ENCODE peak calls at places on chromosomes 6 and 20, in six cellular contexts. N, O, J, A, I and U are unnamed samples.
A peak's percentile ranks its signal among the peaks of the same experiment; 100 is the strongest.

GRCh38 chr6:100078509-100078908 is 84.5 kb upstream of the MCHR2 start:
- DNase-seq in N (no peak), O (no peak), J (no peak), A (peak; percentile 48), I (no peak), U (peak; percentile 4)

GRCh38 chr6:42369568-42369967 is 82.2 kb downstream of the TRERF1 start:
- DNase-seq in N (no peak), O (no peak), J (no peak), A (peak; percentile 10), I (peak; percentile 56), U (no peak)

GRCh38 chr6:119466226-119466625 is 116.7 kb upstream of the MAN1A1 start:
- DNase-seq in N (no peak), O (no peak), J (no peak), A (no peak), I (no peak), U (no peak)

GRCh38 chr20:58056021-58056591 is 172.3 kb downstream of the ANKRD60 start:
- DNase-seq in N (no peak), O (no peak), J (no peak), A (no peak), I (peak; percentile 8), U (no peak)

GRCh38 chr6:149235130-149235561 is 82.4 kb upstream of the TAB2 start:
- DNase-seq in N (no peak), O (no peak), J (peak; percentile 56), A (peak; percentile 40), I (peak; percentile 44), U (no peak)

GRCh38 chr6:27214126-27214601 is 33.3 kb upstream of the PRSS16 start:
- DNase-seq in N (no peak), O (no peak), J (no peak), A (peak; percentile 58), I (no peak), U (no peak)

GRCh38 chr6:22057962-22058361 is 238.9 kb downstream of the PRL start:
- DNase-seq in N (no peak), O (no peak), J (no peak), A (no peak), I (no peak), U (no peak)

GRCh38 chr6:149593443-149593842 is 27.3 kb downstream of the GINM1 start:
- DNase-seq in N (no peak), O (no peak), J (no peak), A (no peak), I (no peak), U (no peak)

GRCh38 chr6:148193063-148193680 is 149.5 kb upstream of the SASH1 start:
- DNase-seq in N (peak; percentile 84), O (no peak), J (no peak), A (no peak), I (peak; percentile 64), U (peak; percentile 82)

GRCh38 chr6:47242483-47243386 is 67.0 kb downstream of the TNFRSF21 start:
- DNase-seq in N (peak; percentile 75), O (peak; percentile 78), J (peak; percentile 84), A (peak; percentile 82), I (peak; percentile 92), U (peak; percentile 93)

GRCh38 chr6:82006027-82006738 is 241.4 kb downstream of the IBTK start:
- DNase-seq in N (peak; percentile 16), O (no peak), J (no peak), A (peak; percentile 44), I (peak; percentile 23), U (no peak)

GRCh38 chr20:19821605-19822004 is 63.5 kb downstream of the RIN2 start:
- DNase-seq in N (no peak), O (no peak), J (no peak), A (no peak), I (no peak), U (no peak)

GRCh38 chr6:84082693-84083265 is 49.2 kb downstream of the MRAP2 start:
- DNase-seq in N (no peak), O (no peak), J (no peak), A (no peak), I (no peak), U (no peak)

GRCh38 chr6:82138075-82138791 is 109.3 kb downstream of the IBTK start:
- DNase-seq in N (no peak), O (no peak), J (no peak), A (no peak), I (no peak), U (no peak)

GRCh38 chr6:25960689-25961088 is 1.9 kb upstream of the TRIM38 start:
- DNase-seq in N (no peak), O (no peak), J (no peak), A (no peak), I (no peak), U (no peak)

GRCh38 chr20:46328180-46328882 is 20.0 kb upstream of the CDH22 start:
- DNase-seq in N (no peak), O (no peak), J (no peak), A (no peak), I (no peak), U (no peak)

GRCh38 chr6:160141001-160141726 is 19.5 kb downstream of the SLC22A1 start:
- DNase-seq in N (no peak), O (peak; percentile 62), J (no peak), A (no peak), I (no peak), U (no peak)

GRCh38 chr6:155247618-155248017 is 16.2 kb upstream of the CLDN20 start:
- DNase-seq in N (peak; percentile 70), O (no peak), J (no peak), A (peak; percentile 56), I (no peak), U (no peak)

GRCh38 chr6:49839162-49839561 is 27.2 kb downstream of the CRISP1 start:
- DNase-seq in N (no peak), O (no peak), J (no peak), A (no peak), I (no peak), U (no peak)

GRCh38 chr20:38604873-38605303 is 3.3 kb downstream of the ARHGAP40 start:
- DNase-seq in N (no peak), O (no peak), J (no peak), A (peak; percentile 94), I (no peak), U (no peak)

GRCh38 chr6:151702851-151703629 is 104.4 kb upstream of the ESR1 start:
- DNase-seq in N (peak; percentile 45), O (no peak), J (no peak), A (no peak), I (no peak), U (no peak)

GRCh38 chr20:4113996-4114603 is 98.7 kb upstream of the RNF24 start:
- DNase-seq in N (no peak), O (no peak), J (no peak), A (no peak), I (no peak), U (no peak)

GRCh38 chr6:96834070-96834469 is 3.2 kb downstream of the GPR63 start:
- DNase-seq in N (no peak), O (no peak), J (no peak), A (no peak), I (no peak), U (no peak)

GRCh38 chr6:15395087-15395486 is 149.2 kb downstream of the JARID2 start:
- DNase-seq in N (no peak), O (no peak), J (no peak), A (no peak), I (no peak), U (no peak)

GRCh38 chr6:56663344-56663743 is 20.7 kb upstream of the DST start:
- DNase-seq in N (no peak), O (no peak), J (no peak), A (peak; percentile 17), I (peak; percentile 63), U (no peak)

GRCh38 chr6:150450918-150451317 is 82.1 kb downstream of the IYD start:
- DNase-seq in N (no peak), O (no peak), J (no peak), A (no peak), I (no peak), U (no peak)

GRCh38 chr6:37555040-37555781 is 55.5 kb upstream of the CCDC167 start:
- DNase-seq in N (no peak), O (no peak), J (no peak), A (no peak), I (no peak), U (no peak)

GRCh38 chr6:19802656-19803055 is 34.5 kb upstream of the ID4 start:
- DNase-seq in N (no peak), O (no peak), J (no peak), A (no peak), I (no peak), U (no peak)

GRCh38 chr6:19804362-19805145 is 32.6 kb upstream of the ID4 start:
- DNase-seq in N (peak; percentile 98), O (peak; percentile 94), J (peak; percentile 97), A (peak; percentile 92), I (peak; percentile 94), U (peak; percentile 95)

GRCh38 chr6:19805146-19805515 is 32.0 kb upstream of the ID4 start:
- DNase-seq in N (no peak), O (no peak), J (no peak), A (peak; percentile 22), I (no peak), U (no peak)

GRCh38 chr6:19806971-19807396 is 30.2 kb upstream of the ID4 start:
- DNase-seq in N (no peak), O (no peak), J (peak; percentile 26), A (no peak), I (no peak), U (peak; percentile 45)

GRCh38 chr6:19803331-19804330 is 33.5 kb upstream of the ID4 start:
- DNase-seq in N (no peak), O (no peak), J (no peak), A (no peak), I (no peak), U (no peak)
- H3K4me3 ChIP-seq in N (no peak overlapping the region), O (peak overlapping the region; percentile 46), J (peak overlapping the region; percentile 45), A (peak overlapping the region; percentile 47), I (peak overlapping the region; percentile 49), U (no peak overlapping the region)

DNA sequence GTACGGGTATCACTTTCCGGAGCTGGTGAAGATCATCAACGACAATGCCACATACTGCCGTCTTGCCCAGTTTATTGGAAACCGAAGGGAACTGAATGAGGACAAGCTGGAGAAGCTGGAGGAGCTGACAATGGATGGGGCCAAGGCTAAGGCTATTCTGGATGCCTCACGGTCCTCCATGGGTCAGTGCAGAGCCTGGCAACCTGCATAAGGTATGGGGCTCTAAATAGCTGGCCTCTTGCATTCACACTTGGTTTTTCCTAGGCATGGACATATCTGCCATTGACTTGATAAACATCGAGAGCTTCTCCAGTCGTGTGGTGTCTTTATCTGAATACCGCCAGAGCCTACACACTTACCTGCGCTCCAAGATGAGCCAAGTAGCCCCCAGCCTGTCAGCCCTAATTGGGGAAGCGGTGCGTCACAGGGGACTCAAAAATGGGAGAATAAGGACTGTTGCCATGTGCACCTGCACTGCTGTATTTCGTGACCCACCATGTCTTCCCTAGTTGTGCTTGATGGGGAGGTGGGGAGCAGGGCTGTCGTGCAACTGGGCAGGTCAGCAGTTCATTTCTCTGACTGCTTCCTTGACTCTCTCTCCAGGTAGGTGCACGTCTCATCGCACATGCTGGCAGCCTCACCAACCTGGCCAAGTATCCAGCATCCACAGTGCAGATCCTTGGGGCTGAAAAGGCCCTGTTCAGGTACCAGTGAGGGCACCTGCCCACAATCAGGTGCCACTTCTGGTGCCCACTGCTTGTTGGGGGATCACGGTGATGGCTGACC is 3.1 kb downstream of the NOP56 start:
- DNase-seq in N (no peak), O (no peak), J (no peak), A (no peak), I (no peak), U (no peak)
- TF ChIP-seq CTCF in N (no peak), O (no peak), J (no peak), A (no peak), I (no peak), U (no peak)

GRCh38 chr20:24253321-24253720 is 216.1 kb upstream of the SYNDIG1 start:
- DNase-seq in N (no peak), O (no peak), J (no peak), A (no peak), I (no peak), U (no peak)
- H3K4me1 ChIP-seq in N (no peaks in the 10 kb centered on the region), O (no peaks in the 10 kb centered on the region), J (no peaks in the 10 kb centered on the region), A (no peaks in the 10 kb centered on the region), I (no peaks in the 10 kb centered on the region), U (no peaks in the 10 kb centered on the region)

GRCh38 chr6:1872649-1873131 is 263.0 kb downstream of the FOXC1 start:
- DNase-seq in N (no peak), O (no peak), J (no peak), A (no peak), I (no peak), U (no peak)
- H3K4me3 ChIP-seq in N (no peak overlapping the region), O (no peak overlapping the region), J (no peak overlapping the region), A (no peak overlapping the region), I (no peak overlapping the region), U (no peak overlapping the region)